ENCODE peak calls at places on chromosome 10, in ten cellular contexts. A is H54, S is NCI-H1092 treated with DMSO at 0.1 percent for 48 hours, R is NCI-H345, Z is KG1, P is skeletal muscle cell, U is NCI-H2107, N is transverse colon, D is memory B cell, W is retinal pigment epithelial cell. V is an unnamed sample.

GRCh38 chr10:84173543-84173942 is at the start of gene GPR15LG:
- DNase-seq in A (no peak), Z (no peak), R (no peak), S (no peak), N (peak), U (no peak), P (no peak), D (no peak), W (no peak), V (no peak)

GRCh38 chr10:18666810-18667209 is 7.6 kb downstream of the ARL5B start:
- DNase-seq in R (no peak), S (no peak), Z (no peak), W (peak), D (no peak), U (no peak), A (peak), N (no peak), P (peak), V (peak)

GRCh38 chr10:110137142-110137545 is 70.3 kb upstream of the MXI1 start:
- DNase-seq in Z (peak), R (peak), W (peak), A (peak), N (no peak), S (peak), D (peak), P (peak), U (peak), V (peak)

GRCh38 chr10:117374506-117375359 is 507 bp downstream of the PDZD8 start:
- DNase-seq in R (peak), D (peak), S (peak), Z (no peak), U (no peak), N (peak), P (no peak), W (no peak), A (peak), V (no peak)

GRCh38 chr10:107656932-107657331 is 492.4 kb upstream of the SORCS1 start:
- DNase-seq in R (no peak), S (no peak), Z (no peak), P (no peak), A (no peak), U (no peak), W (no peak), N (no peak), D (no peak), V (no peak)

GRCh38 chr10:60901561-60902235 is 42.3 kb downstream of the RHOBTB1 start:
- DNase-seq in U (no peak), W (no peak), P (no peak), R (peak), S (peak), A (no peak), D (no peak), Z (no peak), N (no peak), V (no peak)

GRCh38 chr10:104642311-104643022 is 1.4 kb downstream of the SORCS3 start:
- DNase-seq in D (no peak), W (no peak), S (no peak), Z (no peak), R (no peak), A (no peak), P (no peak), U (no peak), N (no peak), V (peak)

GRCh38 chr10:125094826-125095225 is 65.5 kb downstream of the CTBP2 start:
- DNase-seq in A (no peak), S (no peak), U (no peak), R (no peak), D (no peak), Z (no peak), P (no peak), N (no peak), W (no peak), V (no peak)

GRCh38 chr10:17873946-17874345 is 64.8 kb downstream of the MRC1 start:
- DNase-seq in R (no peak), Z (no peak), D (no peak), N (no peak), S (no peak), P (no peak), W (no peak), A (no peak), U (no peak), V (no peak)

GRCh38 chr10:31320179-31320597 is 1.2 kb downstream of the ZEB1 start:
- DNase-seq in U (no peak), S (no peak), Z (peak), R (peak), P (no peak), D (peak), N (peak), A (peak), W (no peak), V (no peak)

GRCh38 chr10:124742418-124743187 is 1.6 kb downstream of the FAM53B start:
- DNase-seq in A (no peak), D (no peak), N (no peak), W (no peak), Z (peak), U (no peak), P (no peak), R (peak), S (peak), V (peak)

GRCh38 chr10:133313192-133313591 is 4.5 kb downstream of the ZNF511 start:
- DNase-seq in N (no peak), P (no peak), D (no peak), A (no peak), S (no peak), U (no peak), Z (no peak), W (no peak), R (no peak), V (no peak)

GRCh38 chr10:31148955-31149354 is 117.3 kb upstream of the ZNF438 start:
- DNase-seq in N (no peak), P (no peak), U (no peak), A (no peak), S (peak), D (no peak), Z (no peak), R (peak), W (no peak), V (no peak)

GRCh38 chr10:69757553-69758309 is 44.0 kb upstream of the COL13A1 start:
- DNase-seq in P (no peak), A (no peak), S (no peak), N (no peak), D (no peak), U (no peak), Z (no peak), R (peak), W (no peak), V (no peak)

GRCh38 chr10:90328896-90329295 is 528.9 kb downstream of the HTR7 start:
- DNase-seq in A (no peak), Z (no peak), N (no peak), W (no peak), S (no peak), R (no peak), U (no peak), P (no peak), D (no peak), V (no peak)

GRCh38 chr10:59904431-59905065 is 1.8 kb downstream of the CCDC6 start:
- DNase-seq in S (no peak), Z (no peak), R (no peak), N (peak), W (no peak), P (no peak), U (no peak), D (no peak), A (no peak), V (no peak)

GRCh38 chr10:100828744-100829102 is 83.3 kb downstream of the PAX2 start:
- DNase-seq in S (peak), A (no peak), R (no peak), N (no peak), U (no peak), Z (no peak), P (no peak), W (no peak), D (no peak), V (no peak)

GRCh38 chr10:102280397-102281015 is 35.2 kb downstream of the GBF1 start:
- DNase-seq in P (no peak), A (no peak), S (peak), N (no peak), U (no peak), R (peak), Z (no peak), D (no peak), W (no peak), V (no peak)

GRCh38 chr10:111204880-111205279 is 128.1 kb downstream of the ADRA2A start:
- DNase-seq in Z (no peak), A (no peak), W (no peak), R (no peak), N (no peak), P (no peak), D (no peak), S (no peak), U (no peak), V (no peak)

GRCh38 chr10:59362184-59362966 is at the start of gene FAM13C:
- DNase-seq in Z (no peak), D (no peak), P (no peak), S (peak), W (no peak), R (peak), A (peak), N (peak), U (peak), V (peak)

GRCh38 chr10:89214766-89215165 is 7.6 kb upstream of the CH25H start:
- DNase-seq in U (no peak), S (no peak), Z (no peak), D (no peak), R (no peak), N (no peak), A (no peak), W (no peak), P (no peak), V (no peak)

GRCh38 chr10:124180947-124181549 is 87.7 kb upstream of the CHST15 start:
- DNase-seq in N (no peak), R (no peak), S (no peak), W (no peak), U (no peak), P (no peak), D (no peak), A (peak), Z (no peak), V (no peak)

GRCh38 chr10:119301397-119301796 is 94.0 kb downstream of the GRK5 start:
- DNase-seq in U (no peak), W (no peak), Z (no peak), D (peak), A (no peak), S (no peak), R (no peak), P (no peak), N (peak), V (no peak)

GRCh38 chr10:44362866-44363711 is 21.8 kb downstream of the CXCL12 start:
- DNase-seq in Z (no peak), R (no peak), N (no peak), P (no peak), A (no peak), W (no peak), U (no peak), D (no peak), S (no peak), V (no peak)

GRCh38 chr10:43881657-43882056 is 233.0 kb upstream of the ZNF32 start:
- DNase-seq in P (no peak), D (no peak), S (no peak), N (no peak), A (no peak), U (no peak), W (no peak), Z (no peak), R (no peak), V (no peak)

GRCh38 chr10:115948415-115948814 is 324.6 kb downstream of the GFRA1 start:
- DNase-seq in P (no peak), Z (no peak), S (no peak), N (no peak), W (no peak), A (no peak), R (no peak), D (no peak), U (no peak), V (no peak)

GRCh38 chr10:78433722-78434535 is 400.3 kb downstream of the RPS24 start:
- DNase-seq in P (no peak), S (peak), A (no peak), D (no peak), Z (no peak), R (no peak), N (no peak), W (no peak), U (no peak), V (no peak)

GRCh38 chr10:61398730-61399129 is 54.5 kb downstream of the TMEM26 start:
- DNase-seq in W (no peak), Z (no peak), N (no peak), U (no peak), D (no peak), S (no peak), P (no peak), A (no peak), R (no peak), V (no peak)

GRCh38 chr10:21993360-21994001 is 10.0 kb downstream of the DNAJC1 start:
- DNase-seq in Z (no peak), R (no peak), S (peak), A (no peak), N (no peak), P (no peak), U (no peak), D (peak), W (no peak), V (no peak)

GRCh38 chr10:100184426-100185219 is 1.2 kb downstream of the ERLIN1 start:
- DNase-seq in N (no peak), D (no peak), R (no peak), S (peak), U (no peak), A (no peak), W (no peak), Z (peak), P (no peak), V (peak)

GRCh38 chr10:108039821-108040584 is 875.5 kb upstream of the SORCS1 start:
- DNase-seq in D (no peak), N (no peak), A (no peak), W (no peak), S (no peak), R (no peak), Z (no peak), U (no peak), P (no peak), V (no peak)

GRCh38 chr10:76033457-76034196 is 602.2 kb downstream of the LRMDA start:
- DNase-seq in N (no peak), D (no peak), U (no peak), R (no peak), A (no peak), S (no peak), Z (peak), P (peak), W (no peak), V (peak)

GRCh38 chr10:108862691-108863350 is 1060.5 kb downstream of the XPNPEP1 start:
- DNase-seq in P (no peak), W (no peak), R (no peak), N (no peak), S (no peak), U (no peak), D (no peak), Z (no peak), A (no peak), V (no peak)

GRCh38 chr10:91590142-91590903 is 42.5 kb downstream of the PPP1R3C start:
- DNase-seq in W (peak), A (no peak), U (no peak), P (peak), D (no peak), R (no peak), Z (no peak), S (no peak), N (peak), V (no peak)

GRCh38 chr10:50937230-50937907 is 51.9 kb upstream of the A1CF start:
- DNase-seq in N (no peak), U (no peak), S (no peak), A (no peak), R (peak), Z (no peak), W (no peak), P (peak), D (no peak), V (peak)

GRCh38 chr10:63522129-63522687 is 1.0 kb downstream of the REEP3 start:
- DNase-seq in W (no peak), U (no peak), Z (no peak), P (no peak), S (peak), R (peak), N (no peak), A (no peak), D (no peak), V (no peak)

GRCh38 chr10:34854147-34854601 is 39.1 kb upstream of the PARD3 start:
- DNase-seq in U (no peak), A (peak), S (peak), R (no peak), N (no peak), D (no peak), W (no peak), Z (no peak), P (peak), V (no peak)